ENCODE peak calls at places on chromosomes 3 and 15, in six cellular contexts. M, G, R, X, W and U are unnamed samples.

GRCh38 chr3:167406876-167407492 is 26.9 kb upstream of the ZBBX start:
- DNase-seq in M (peak; percentile 52), G (peak; percentile 15), R (no peak), X (peak; percentile 67), W (peak; percentile 57), U (no peak)

GRCh38 chr3:157868168-157868567 is 238.1 kb downstream of the SHOX2 start:
- DNase-seq in M (no peak), G (peak; percentile 6), R (no peak), X (peak; percentile 42), W (no peak), U (no peak)

GRCh38 chr3:148450819-148451218 is 246.9 kb upstream of the AGTR1 start:
- DNase-seq in M (no peak), G (no peak), R (no peak), X (no peak), W (no peak), U (no peak)

GRCh38 chr3:13853978-13854296 is 25.9 kb downstream of the WNT7A start:
- DNase-seq in M (no peak), G (no peak), R (no peak), X (no peak), W (no peak), U (no peak)

GRCh38 chr3:112856537-112856936 is 9.9 kb upstream of the CD200R1L start:
- DNase-seq in M (no peak), G (no peak), R (no peak), X (no peak), W (peak; percentile 87), U (no peak)

GRCh38 chr3:10907262-10907661 is 85.3 kb upstream of the SLC6A1 start:
- DNase-seq in M (no peak), G (no peak), R (no peak), X (no peak), W (no peak), U (no peak)

GRCh38 chr3:51778554-51778953 is 483 bp downstream of the IQCF6 start:
- DNase-seq in M (no peak), G (no peak), R (no peak), X (no peak), W (no peak), U (no peak)

GRCh38 chr15:90987561-90988141 is 6.7 kb downstream of the PRC1 start:
- DNase-seq in M (no peak), G (no peak), R (no peak), X (no peak), W (no peak), U (no peak)

GRCh38 chr3:96900600-96900999 is 86.2 kb downstream of the EPHA6 start:
- DNase-seq in M (no peak), G (no peak), R (no peak), X (no peak), W (no peak), U (no peak)

DNA sequence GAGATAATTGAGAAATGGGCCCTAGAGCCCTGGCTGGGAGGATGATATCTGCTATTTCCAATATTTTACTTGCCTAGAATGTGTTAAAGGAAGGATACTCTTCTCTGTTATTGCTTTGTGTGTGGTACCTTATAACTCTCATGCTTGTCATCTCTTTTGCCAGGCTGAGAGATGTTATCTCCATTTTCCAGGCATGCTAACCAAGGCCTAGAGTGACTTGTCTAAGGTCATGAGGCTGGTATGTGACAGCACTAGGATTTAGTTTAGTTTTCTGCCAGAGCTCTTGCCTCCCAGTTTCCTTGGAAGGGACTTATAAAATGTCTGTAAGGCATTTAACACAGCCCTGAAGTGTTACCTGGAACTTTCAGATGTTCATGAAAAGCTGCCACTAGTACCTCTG is 1.4 kb downstream of the CLK3 start:
- DNase-seq in M (no peak), G (no peak), R (no peak), X (no peak), W (no peak), U (no peak)
- H3K4me3 ChIP-seq in M (peak overlapping the region; percentile 87), G (peak overlapping the region; percentile 93), R (peak overlapping the region; percentile 85), X (peak overlapping the region; percentile 86), W (peak overlapping the region; percentile 89), U (peak overlapping the region; percentile 91)

GRCh38 chr3:114623420-114624046 is 329.7 kb downstream of the TIGIT start:
- DNase-seq in M (peak; percentile 6), G (no peak), R (no peak), X (no peak), W (no peak), U (no peak)

GRCh38 chr3:114622001-114622400 is 328.2 kb downstream of the TIGIT start:
- DNase-seq in M (no peak), G (peak; percentile 34), R (no peak), X (peak; percentile 49), W (no peak), U (no peak)

GRCh38 chr3:114626751-114627150 is 332.9 kb downstream of the TIGIT start:
- DNase-seq in M (no peak), G (peak; percentile 34), R (no peak), X (peak; percentile 83), W (no peak), U (no peak)

GRCh38 chr3:114624047-114624445 is 330.2 kb downstream of the TIGIT start:
- DNase-seq in M (peak; percentile 40), G (peak; percentile 71), R (no peak), X (peak; percentile 57), W (no peak), U (peak; percentile 9)

DNA sequence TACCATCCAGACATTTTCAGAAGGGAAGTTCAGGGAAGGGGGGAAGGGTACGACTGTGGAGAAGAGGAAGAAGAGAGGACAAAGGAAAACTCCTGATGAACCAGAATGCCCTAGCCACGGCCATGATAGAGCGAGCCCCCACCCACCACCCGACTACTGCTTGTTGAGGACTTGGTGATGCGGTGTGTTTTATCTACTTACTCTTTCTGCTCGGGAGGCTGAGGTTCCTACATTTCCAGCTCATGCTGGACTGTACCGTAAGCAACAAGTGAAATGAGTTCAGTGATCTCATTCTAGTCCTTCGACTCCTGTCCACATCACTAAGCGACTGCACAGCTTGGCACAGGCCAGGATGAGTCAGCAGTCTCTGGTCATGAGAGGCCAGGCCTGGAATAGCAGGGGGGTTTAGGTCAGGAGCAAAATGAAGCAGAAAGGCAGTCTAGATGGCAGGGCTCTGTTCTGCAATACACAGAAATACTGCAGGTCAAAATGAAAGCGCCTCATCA is 330.9 kb downstream of the TIGIT start:
- DNase-seq in M (peak; percentile 99), G (peak; percentile 99), R (no peak), X (peak; percentile 99), W (peak; percentile 6), U (peak; percentile 66)
- H3K4me3 ChIP-seq in M (peak overlapping the region; percentile 51), G (peak overlapping the region; percentile 62), R (no peak overlapping the region), X (peak overlapping the region; percentile 71), W (no peak overlapping the region), U (no peak overlapping the region)

DNA sequence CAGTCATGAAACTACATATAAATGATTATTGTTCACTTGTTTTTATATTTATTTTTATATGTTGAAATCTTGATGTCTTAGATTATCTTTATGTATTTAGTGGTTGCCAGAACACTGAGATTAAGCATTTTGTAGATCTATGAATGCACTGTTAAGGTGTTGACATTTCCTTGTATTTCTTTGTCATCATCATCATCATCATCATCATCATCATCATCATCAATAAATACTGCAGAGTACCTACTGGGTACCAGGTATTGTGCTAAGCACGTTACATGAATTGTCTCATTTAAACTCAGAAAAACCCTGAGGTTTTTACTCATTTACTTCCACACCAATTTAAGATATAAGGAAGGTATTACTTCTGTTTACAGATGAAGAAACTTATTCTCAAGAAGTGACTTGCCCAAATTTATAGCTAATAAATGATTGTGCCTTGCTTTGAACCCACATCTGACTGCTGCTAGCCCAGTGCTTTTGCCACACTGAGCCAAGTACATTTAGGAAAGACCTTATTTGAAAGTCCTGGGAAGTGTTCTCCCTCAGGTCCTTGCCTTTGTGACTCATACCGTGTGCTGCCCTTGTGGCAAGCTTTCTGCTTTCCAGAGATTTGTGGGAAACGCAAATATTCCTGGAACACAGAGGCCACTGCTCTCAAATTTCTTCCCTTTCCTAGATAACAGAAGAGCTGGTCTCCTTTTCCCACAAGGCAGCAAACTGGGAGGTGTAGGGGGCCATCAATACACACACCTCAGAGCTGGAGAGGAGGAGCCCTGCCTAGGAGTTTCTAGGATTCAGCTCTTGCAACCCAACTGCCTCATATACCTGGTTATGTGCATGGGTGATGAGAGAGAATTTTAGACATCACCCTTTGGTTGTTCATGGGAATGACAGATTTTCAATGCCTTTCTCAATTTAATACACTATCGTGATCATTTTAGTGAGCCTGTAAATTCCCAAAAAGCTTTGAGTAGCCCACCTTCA is 115.4 kb upstream of the C15orf61 start:
- DNase-seq in M (no peak), G (peak; percentile 79), R (no peak), X (peak; percentile 87), W (no peak), U (no peak)
- H3K4me3 ChIP-seq in M (no peak overlapping the region), G (no peak overlapping the region), R (no peak overlapping the region), X (no peak overlapping the region), W (no peak overlapping the region), U (no peak overlapping the region)

GRCh38 chr3:177201707-177202397 is 4.6 kb upstream of the TBL1XR1 start:
- DNase-seq in M (no peak), G (peak; percentile 62), R (peak; percentile 91), X (no peak), W (peak; percentile 92), U (no peak)
- H3K4me3 ChIP-seq in M (no peak overlapping the region), G (no peak overlapping the region), R (no peak overlapping the region), X (no peak overlapping the region), W (peak overlapping the region; percentile 6), U (no peak overlapping the region)

DNA sequence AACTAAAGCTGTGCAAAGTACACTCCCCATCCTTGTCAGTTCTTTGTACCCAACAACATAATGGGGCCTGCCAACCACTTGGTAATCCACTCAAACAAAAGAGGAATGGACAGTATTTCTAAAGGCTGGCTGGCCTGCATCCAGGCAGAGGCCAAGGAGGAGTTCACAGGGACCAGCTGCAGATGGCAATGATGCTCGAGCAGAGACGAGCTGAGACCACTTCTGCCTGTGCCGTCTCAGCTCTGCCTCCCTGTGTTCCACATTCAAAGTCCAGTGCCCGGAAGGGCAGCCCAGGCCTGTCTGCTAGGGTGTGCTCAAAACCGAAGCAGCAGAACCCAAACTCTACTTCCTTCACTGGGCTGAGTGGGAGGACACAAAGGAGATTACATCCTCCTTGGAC is 14.3 kb downstream of the CXCR6 start:
- DNase-seq in M (no peak), G (no peak), R (no peak), X (no peak), W (no peak), U (no peak)
- H3K4me3 ChIP-seq in M (no peak overlapping the region), G (no peak overlapping the region), R (no peak overlapping the region), X (no peak overlapping the region), W (no peak overlapping the region), U (no peak overlapping the region)